ENCODE peak calls at places on chromosomes 1 and 21, in nine cellular contexts. C, N, U, V, H, M, Z, F and W are unnamed samples.

GRCh38 chr1:247906504-247907047 is 11.2 kb downstream of the OR2W3 start:
- DNase-seq in C (no peak), N (no peak), U (no peak), V (no peak), H (no peak), M (no peak), Z (no peak), F (peak; percentile 9), W (peak; percentile 39)

GRCh38 chr1:212514782-212515181 is 82.1 kb downstream of the NENF start:
- DNase-seq in C (no peak), N (no peak), U (no peak), V (peak; percentile 53), H (no peak), M (peak; percentile 22), Z (no peak), F (peak; percentile 46), W (no peak)

GRCh38 chr1:236064674-236065508 is at the start of gene NID1:
- DNase-seq in C (no peak), N (no peak), U (peak; percentile 30), V (peak; percentile 89), H (peak; percentile 63), M (peak; percentile 44), Z (peak; percentile 88), F (peak; percentile 82), W (peak; percentile 81)

GRCh38 chr1:18398791-18399551 is 81.8 kb upstream of the KLHDC7A start:
- DNase-seq in C (no peak), N (no peak), U (no peak), V (peak; percentile 55), H (no peak), M (peak; percentile 57), Z (no peak), F (no peak), W (no peak)

GRCh38 chr21:31471865-31472264 is 127.8 kb upstream of the TIAM1 start:
- DNase-seq in C (no peak), N (no peak), U (no peak), V (no peak), H (no peak), M (no peak), Z (no peak), F (no peak), W (no peak)

GRCh38 chr1:160836981-160837557 is 25.6 kb downstream of the CD244 start:
- DNase-seq in C (no peak), N (no peak), U (no peak), V (no peak), H (no peak), M (no peak), Z (no peak), F (no peak), W (no peak)

GRCh38 chr1:31939484-31940329 is 1.5 kb upstream of the PTP4A2 start:
- DNase-seq in C (peak; percentile 70), N (no peak), U (no peak), V (peak; percentile 71), H (no peak), M (no peak), Z (peak; percentile 77), F (peak; percentile 88), W (peak; percentile 92)

GRCh38 chr1:201309420-201309819 is 26.1 kb downstream of the PKP1 start:
- DNase-seq in C (no peak), N (peak; percentile 82), U (no peak), V (peak; percentile 80), H (peak; percentile 98), M (no peak), Z (peak; percentile 81), F (peak; percentile 69), W (no peak)

GRCh38 chr1:64505232-64505943 is 35.5 kb downstream of the CACHD1 start:
- DNase-seq in C (peak; percentile 6), N (peak; percentile 58), U (no peak), V (peak; percentile 88), H (no peak), M (no peak), Z (peak; percentile 58), F (no peak), W (no peak)

GRCh38 chr1:225767591-225768540 is 9.8 kb upstream of the SRP9 start:
- DNase-seq in C (no peak), N (peak; percentile 21), U (no peak), V (peak; percentile 55), H (no peak), M (no peak), Z (peak; percentile 78), F (peak; percentile 84), W (peak; percentile 81)

GRCh38 chr1:46455951-46456350 is 33.7 kb upstream of the DMBX1 start:
- DNase-seq in C (no peak), N (peak; percentile 86), U (no peak), V (no peak), H (no peak), M (no peak), Z (no peak), F (no peak), W (no peak)

GRCh38 chr1:201269241-201269640 is 14.1 kb upstream of the PKP1 start:
- DNase-seq in C (no peak), N (no peak), U (no peak), V (no peak), H (no peak), M (no peak), Z (no peak), F (no peak), W (no peak)

GRCh38 chr1:214446772-214447556 is 104.4 kb downstream of the PTPN14 start:
- DNase-seq in C (no peak), N (no peak), U (peak; percentile 31), V (peak; percentile 92), H (peak; percentile 33), M (no peak), Z (no peak), F (peak; percentile 94), W (peak; percentile 95)

GRCh38 chr1:23618586-23619083 is 59.3 kb upstream of the ID3 start:
- DNase-seq in C (no peak), N (no peak), U (no peak), V (no peak), H (no peak), M (no peak), Z (no peak), F (no peak), W (no peak)

GRCh38 chr1:119895102-119895501 is 1.2 kb downstream of the ADAM30 start:
- DNase-seq in C (no peak), N (no peak), U (no peak), V (no peak), H (no peak), M (no peak), Z (no peak), F (no peak), W (no peak)

GRCh38 chr1:216542263-216542662 is 119.0 kb upstream of the USH2A start:
- DNase-seq in C (no peak), N (no peak), U (no peak), V (no peak), H (no peak), M (no peak), Z (no peak), F (no peak), W (no peak)